ENCODE peak calls at places on chromosome 10, in ten cellular contexts. X is NAMALWA; C is stimulated activated CD4-positive, alpha-beta T cell treated with anti-CD3 and anti-CD28 coated beads, Interleukin-12 subunit alpha, Interleukin-12 subunit beta, amount 100 ng/mL, for 4 hours; H is cardiac muscle cell; A is CD4-positive, alpha-beta T cell; O is heart right ventricle; S is GM04504; Y is neural progenitor cell; Z is uterus; L is cardiac fibroblast. I is an unnamed sample.

GRCh38 chr10:31647861-31648260 is 280.8 kb downstream of the ARHGAP12 start:
- DNase-seq in Z (no peak), A (no peak), C (no peak), H (no peak), L (no peak), S (no peak), O (no peak), Y (no peak), X (no peak), I (no peak)

GRCh38 chr10:46077141-46077554 is 31.1 kb upstream of the MSMB start:
- DNase-seq in Y (no peak), O (no peak), C (no peak), S (no peak), A (no peak), L (peak), Z (no peak), X (no peak), H (peak), I (no peak)

GRCh38 chr10:75408911-75409885 is 7.6 kb upstream of the ZNF503 start:
- DNase-seq in X (peak), L (peak), Z (peak), O (peak), C (peak), Y (peak), S (no peak), H (peak), A (no peak), I (peak)

GRCh38 chr10:65176994-65177393 is 1655.8 kb downstream of the REEP3 start:
- DNase-seq in A (no peak), O (no peak), L (no peak), C (no peak), Z (no peak), X (no peak), Y (no peak), H (no peak), S (no peak), I (no peak)

GRCh38 chr10:76350583-76350982 is 919.2 kb downstream of the LRMDA start:
- DNase-seq in Z (no peak), S (no peak), A (no peak), H (no peak), O (no peak), C (no peak), Y (no peak), L (peak), X (no peak), I (no peak)

GRCh38 chr10:6062101-6062771 is at the start of gene IL2RA:
- DNase-seq in S (no peak), L (no peak), H (no peak), X (peak), A (peak), Y (no peak), O (no peak), Z (no peak), C (peak), I (no peak)

GRCh38 chr10:61921143-61921542 is 19.6 kb downstream of the ARID5B start:
- DNase-seq in C (no peak), S (no peak), H (no peak), Z (no peak), A (no peak), L (no peak), O (no peak), Y (no peak), X (no peak), I (no peak)

GRCh38 chr10:12195603-12196506 is at the start of the genes CDC123 and NUDT5:
- DNase-seq in O (peak), L (peak), H (peak), X (peak), Y (peak), S (peak), C (peak), A (peak), Z (peak), I (peak)

GRCh38 chr10:110873951-110874350 is 2.2 kb downstream of the PDCD4 start:
- DNase-seq in X (peak), O (no peak), S (no peak), C (no peak), H (no peak), Z (no peak), Y (no peak), L (no peak), A (no peak), I (no peak)

GRCh38 chr10:62082729-62083412 is 181.4 kb downstream of the ARID5B start:
- DNase-seq in Y (no peak), X (peak), L (peak), Z (no peak), S (no peak), H (peak), O (no peak), A (peak), C (peak), I (no peak)

GRCh38 chr10:100730739-100731602 is 14.4 kb upstream of the PAX2 start:
- DNase-seq in Y (peak), X (no peak), Z (no peak), O (no peak), A (no peak), S (no peak), C (no peak), L (peak), H (peak), I (peak)

GRCh38 chr10:133056651-133057178 is 31.0 kb upstream of the ADGRA1 start:
- DNase-seq in L (no peak), C (no peak), S (no peak), H (no peak), A (no peak), Y (no peak), O (no peak), X (no peak), Z (no peak), I (no peak)

GRCh38 chr10:89954787-89955566 is 253.6 kb downstream of the KIF20B start:
- DNase-seq in S (no peak), L (peak), Y (no peak), C (no peak), O (no peak), Z (no peak), X (peak), A (no peak), H (peak), I (no peak)

GRCh38 chr10:92420554-92421275 is 129.7 kb downstream of the MARCHF5 start:
- DNase-seq in Z (no peak), O (no peak), S (no peak), A (no peak), L (no peak), C (no peak), X (no peak), H (peak), Y (peak), I (peak)

GRCh38 chr10:5047912-5048628 is 44.4 kb upstream of the AKR1C2 start:
- DNase-seq in A (no peak), O (no peak), S (no peak), Y (no peak), H (peak), C (no peak), X (no peak), Z (no peak), L (no peak), I (no peak)

GRCh38 chr10:114917927-114918672 is 19.9 kb upstream of the TRUB1 start:
- DNase-seq in C (no peak), L (no peak), A (no peak), Y (peak), Z (no peak), O (no peak), H (no peak), X (no peak), S (no peak), I (no peak)

GRCh38 chr10:102064503-102064867 is 664 bp upstream of the HPS6 start:
- DNase-seq in Z (no peak), L (no peak), Y (no peak), A (no peak), H (no peak), C (no peak), O (no peak), S (no peak), X (no peak), I (no peak)

GRCh38 chr10:98364432-98365102 is 50.4 kb downstream of the PYROXD2 start:
- DNase-seq in L (no peak), H (no peak), C (no peak), Y (no peak), O (no peak), Z (no peak), A (no peak), X (peak), S (no peak), I (no peak)

GRCh38 chr10:111612273-111612672 is 535.4 kb downstream of the ADRA2A start:
- DNase-seq in Y (no peak), S (no peak), A (no peak), O (no peak), X (no peak), C (no peak), Z (no peak), H (no peak), L (no peak), I (no peak)

GRCh38 chr10:16967000-16967865 is 150.0 kb upstream of the RSU1 start:
- DNase-seq in S (no peak), X (no peak), Y (no peak), A (no peak), O (no peak), L (peak), C (no peak), H (peak), Z (no peak), I (no peak)

GRCh38 chr10:44933117-44933450 is 21.9 kb downstream of the TMEM72 start:
- DNase-seq in C (no peak), X (no peak), S (no peak), H (no peak), O (no peak), A (no peak), Z (no peak), L (no peak), Y (no peak), I (no peak)

GRCh38 chr10:27440478-27440877 is 63.6 kb upstream of the RAB18 start:
- DNase-seq in C (no peak), X (no peak), Y (no peak), H (no peak), Z (no peak), O (no peak), S (no peak), L (no peak), A (no peak), I (no peak)

GRCh38 chr10:110569736-110570135 is 2.2 kb downstream of the SMC3 start:
- DNase-seq in L (no peak), C (no peak), A (no peak), O (no peak), Z (no peak), X (no peak), H (no peak), Y (no peak), S (no peak), I (no peak)

GRCh38 chr10:110207805-110208613 is 604 bp downstream of the MXI1 start:
- DNase-seq in L (peak), C (peak), Z (peak), O (peak), A (peak), H (peak), X (peak), S (no peak), Y (peak), I (peak)

GRCh38 chr10:124741922-124742417 is 2.2 kb downstream of the FAM53B start:
- DNase-seq in L (no peak), S (no peak), O (no peak), H (no peak), X (peak), C (no peak), A (no peak), Y (no peak), Z (peak), I (peak)

GRCh38 chr10:103921750-103922195 is 3.8 kb upstream of the STN1 start:
- DNase-seq in H (peak), Z (no peak), L (peak), A (no peak), X (no peak), O (no peak), Y (peak), S (no peak), C (no peak), I (peak)

GRCh38 chr10:16314259-16314658 is 122.6 kb upstream of the PTER start:
- DNase-seq in L (no peak), S (no peak), H (no peak), X (peak), Z (no peak), A (no peak), C (no peak), O (no peak), Y (peak), I (no peak)

GRCh38 chr10:12807096-12807755 is 194.3 kb downstream of the CCDC3 start:
- DNase-seq in L (no peak), C (no peak), A (no peak), S (no peak), O (no peak), Y (no peak), H (no peak), Z (no peak), X (no peak), I (no peak)

GRCh38 chr10:75605096-75605495 is 173.7 kb downstream of the LRMDA start:
- DNase-seq in X (no peak), O (no peak), L (no peak), H (no peak), Y (no peak), Z (no peak), A (no peak), S (no peak), C (no peak), I (no peak)

GRCh38 chr10:38027992-38028391 is 17.5 kb downstream of the ZNF33A start:
- DNase-seq in Y (no peak), S (no peak), C (no peak), X (no peak), L (no peak), Z (no peak), H (no peak), A (no peak), O (no peak), I (no peak)

GRCh38 chr10:12847361-12847975 is 154.0 kb downstream of the CCDC3 start:
- DNase-seq in C (peak), H (no peak), O (no peak), S (no peak), L (no peak), X (peak), Y (peak), Z (no peak), A (no peak), I (peak)

GRCh38 chr10:34292675-34293074 is 522.4 kb downstream of the PARD3 start:
- DNase-seq in X (no peak), S (no peak), O (no peak), Y (no peak), L (no peak), C (no peak), Z (no peak), A (no peak), H (peak), I (no peak)

GRCh38 chr10:71252195-71252594 is 39.8 kb downstream of the UNC5B start:
- DNase-seq in Z (no peak), S (no peak), X (no peak), A (no peak), Y (no peak), O (no peak), H (no peak), L (no peak), C (no peak), I (no peak)

GRCh38 chr10:118763202-118763988 is 8.6 kb upstream of the CACUL1 start:
- DNase-seq in A (no peak), C (no peak), O (no peak), S (no peak), Z (no peak), H (no peak), L (no peak), X (no peak), Y (no peak), I (no peak)

GRCh38 chr10:13268310-13268709 is 31.6 kb downstream of the PHYH start:
- DNase-seq in X (no peak), A (no peak), H (no peak), O (no peak), S (no peak), Y (no peak), C (no peak), Z (no peak), L (no peak), I (no peak)

GRCh38 chr10:43315096-43315495 is 48.2 kb upstream of the RASGEF1A start:
- DNase-seq in Y (no peak), L (no peak), A (no peak), X (no peak), C (no peak), Z (no peak), S (no peak), H (no peak), O (no peak), I (peak)

I was measured in testis.